ENCODE peak calls at places on chromosome 5, in ten cellular contexts. One of them, this sample, is unnamed.

GRCh38 chr5:1923341-1923740 is 40.6 kb upstream of the IRX4 start:
- DNase-seq in neural progenitor cell: no peak
- DNase-seq in endothelial cell of umbilical vein: no peak
- DNase-seq in esophagus squamous epithelium: no peak
- DNase-seq in breast epithelium: no peak
- DNase-seq in mammary epithelial cell: no peak
- DNase-seq in adrenal gland: no peak
- DNase-seq in tibial artery: no peak
- DNase-seq in pancreas: no peak
- DNase-seq in A673: no peak
- DNase-seq in this sample: no peak

GRCh38 chr5:52892242-52892878 is 96.8 kb upstream of the ITGA2 start:
- DNase-seq in neural progenitor cell: no peak
- DNase-seq in pancreas: no peak
- DNase-seq in breast epithelium: no peak
- DNase-seq in adrenal gland: no peak
- DNase-seq in esophagus squamous epithelium: no peak
- DNase-seq in A673: no peak
- DNase-seq in mammary epithelial cell: no peak
- DNase-seq in endothelial cell of umbilical vein: no peak
- DNase-seq in tibial artery: no peak
- DNase-seq in this sample: no peak

GRCh38 chr5:116536279-116537161 is 38.1 kb downstream of the SEMA6A start:
- DNase-seq in adrenal gland: no peak
- DNase-seq in endothelial cell of umbilical vein: no peak
- DNase-seq in esophagus squamous epithelium: no peak
- DNase-seq in A673: no peak
- DNase-seq in mammary epithelial cell: no peak
- DNase-seq in neural progenitor cell: peak; percentile 59
- DNase-seq in tibial artery: no peak
- DNase-seq in breast epithelium: no peak
- DNase-seq in pancreas: no peak
- DNase-seq in this sample: no peak

GRCh38 chr5:4511996-4512656 is 628.0 kb upstream of the ADAMTS16 start:
- DNase-seq in A673: no peak
- DNase-seq in mammary epithelial cell: peak; percentile 65
- DNase-seq in pancreas: peak; percentile 75
- DNase-seq in endothelial cell of umbilical vein: no peak
- DNase-seq in neural progenitor cell: peak; percentile 71
- DNase-seq in breast epithelium: peak; percentile 72
- DNase-seq in esophagus squamous epithelium: no peak
- DNase-seq in adrenal gland: no peak
- DNase-seq in tibial artery: no peak
- DNase-seq in this sample: peak; percentile 28

GRCh38 chr5:115452791-115453190 is 91.8 kb downstream of the FEM1C start:
- DNase-seq in breast epithelium: no peak
- DNase-seq in endothelial cell of umbilical vein: no peak
- DNase-seq in pancreas: no peak
- DNase-seq in adrenal gland: no peak
- DNase-seq in A673: no peak
- DNase-seq in mammary epithelial cell: no peak
- DNase-seq in esophagus squamous epithelium: no peak
- DNase-seq in neural progenitor cell: no peak
- DNase-seq in tibial artery: no peak
- DNase-seq in this sample: no peak

GRCh38 chr5:18321516-18321915 is 687.3 kb downstream of the TAF11L14 start:
- DNase-seq in esophagus squamous epithelium: no peak
- DNase-seq in tibial artery: no peak
- DNase-seq in pancreas: no peak
- DNase-seq in A673: no peak
- DNase-seq in adrenal gland: no peak
- DNase-seq in neural progenitor cell: no peak
- DNase-seq in mammary epithelial cell: no peak
- DNase-seq in endothelial cell of umbilical vein: no peak
- DNase-seq in breast epithelium: no peak
- DNase-seq in this sample: no peak

GRCh38 chr5:96963267-96963666 is 27.4 kb downstream of the LNPEP start:
- DNase-seq in endothelial cell of umbilical vein: peak; percentile 84
- DNase-seq in pancreas: no peak
- DNase-seq in adrenal gland: peak; percentile 70
- DNase-seq in breast epithelium: no peak
- DNase-seq in neural progenitor cell: no peak
- DNase-seq in esophagus squamous epithelium: no peak
- DNase-seq in mammary epithelial cell: no peak
- DNase-seq in tibial artery: peak; percentile 74
- DNase-seq in A673: peak; percentile 84
- DNase-seq in this sample: peak; percentile 60

GRCh38 chr5:159017787-159018186 is 81.9 kb downstream of the EBF1 start:
- DNase-seq in endothelial cell of umbilical vein: peak; percentile 72
- DNase-seq in esophagus squamous epithelium: no peak
- DNase-seq in adrenal gland: peak; percentile 46
- DNase-seq in neural progenitor cell: no peak
- DNase-seq in A673: peak; percentile 87
- DNase-seq in pancreas: no peak
- DNase-seq in breast epithelium: no peak
- DNase-seq in tibial artery: peak; percentile 43
- DNase-seq in mammary epithelial cell: peak; percentile 26
- DNase-seq in this sample: peak; percentile 78

GRCh38 chr5:173667702-173668101 is 51.3 kb upstream of the BOD1 start:
- DNase-seq in breast epithelium: no peak
- DNase-seq in tibial artery: no peak
- DNase-seq in neural progenitor cell: no peak
- DNase-seq in A673: no peak
- DNase-seq in pancreas: no peak
- DNase-seq in esophagus squamous epithelium: no peak
- DNase-seq in endothelial cell of umbilical vein: no peak
- DNase-seq in mammary epithelial cell: no peak
- DNase-seq in adrenal gland: no peak
- DNase-seq in this sample: no peak

GRCh38 chr5:39716532-39716971 is 291.8 kb upstream of the DAB2 start:
- DNase-seq in pancreas: no peak
- DNase-seq in neural progenitor cell: peak; percentile 76
- DNase-seq in endothelial cell of umbilical vein: peak; percentile 68
- DNase-seq in A673: peak; percentile 57
- DNase-seq in tibial artery: peak; percentile 24
- DNase-seq in esophagus squamous epithelium: no peak
- DNase-seq in breast epithelium: peak; percentile 54
- DNase-seq in mammary epithelial cell: peak; percentile 31
- DNase-seq in adrenal gland: peak; percentile 16
- DNase-seq in this sample: peak; percentile 29

GRCh38 chr5:153099328-153099727 is 391.1 kb upstream of the GRIA1 start:
- DNase-seq in neural progenitor cell: peak; percentile 7
- DNase-seq in pancreas: no peak
- DNase-seq in adrenal gland: no peak
- DNase-seq in endothelial cell of umbilical vein: no peak
- DNase-seq in tibial artery: no peak
- DNase-seq in esophagus squamous epithelium: no peak
- DNase-seq in mammary epithelial cell: no peak
- DNase-seq in A673: peak; percentile 7
- DNase-seq in breast epithelium: no peak
- DNase-seq in this sample: no peak

GRCh38 chr5:77947051-77947428 is 170.9 kb upstream of the TBCA start:
- DNase-seq in pancreas: no peak
- DNase-seq in adrenal gland: no peak
- DNase-seq in tibial artery: no peak
- DNase-seq in endothelial cell of umbilical vein: no peak
- DNase-seq in A673: no peak
- DNase-seq in neural progenitor cell: no peak
- DNase-seq in esophagus squamous epithelium: no peak
- DNase-seq in mammary epithelial cell: no peak
- DNase-seq in breast epithelium: no peak
- DNase-seq in this sample: no peak

GRCh38 chr5:20088361-20088760 is 100.4 kb upstream of the CDH18 start:
- DNase-seq in adrenal gland: no peak
- DNase-seq in endothelial cell of umbilical vein: no peak
- DNase-seq in breast epithelium: no peak
- DNase-seq in esophagus squamous epithelium: no peak
- DNase-seq in mammary epithelial cell: no peak
- DNase-seq in neural progenitor cell: no peak
- DNase-seq in pancreas: no peak
- DNase-seq in A673: no peak
- DNase-seq in tibial artery: no peak
- DNase-seq in this sample: no peak

GRCh38 chr5:18270635-18271338 is 636.5 kb downstream of the TAF11L14 start:
- DNase-seq in endothelial cell of umbilical vein: no peak
- DNase-seq in neural progenitor cell: no peak
- DNase-seq in A673: peak; percentile 6
- DNase-seq in tibial artery: no peak
- DNase-seq in adrenal gland: no peak
- DNase-seq in esophagus squamous epithelium: no peak
- DNase-seq in mammary epithelial cell: peak; percentile 76
- DNase-seq in pancreas: no peak
- DNase-seq in breast epithelium: no peak
- DNase-seq in this sample: no peak

GRCh38 chr5:108747111-108748009 is at the start of gene FER:
- DNase-seq in A673: peak; percentile 23
- DNase-seq in mammary epithelial cell: peak; percentile 94
- DNase-seq in neural progenitor cell: peak; percentile 18
- DNase-seq in tibial artery: peak; percentile 26
- DNase-seq in esophagus squamous epithelium: no peak
- DNase-seq in pancreas: no peak
- DNase-seq in breast epithelium: no peak
- DNase-seq in adrenal gland: peak; percentile 45
- DNase-seq in endothelial cell of umbilical vein: peak; percentile 73
- DNase-seq in this sample: no peak

GRCh38 chr5:154221371-154221896 is 30.9 kb downstream of the GALNT10 start:
- DNase-seq in tibial artery: peak; percentile 42
- DNase-seq in esophagus squamous epithelium: no peak
- DNase-seq in A673: peak; percentile 36
- DNase-seq in pancreas: no peak
- DNase-seq in endothelial cell of umbilical vein: peak; percentile 58
- DNase-seq in mammary epithelial cell: peak; percentile 88
- DNase-seq in breast epithelium: no peak
- DNase-seq in neural progenitor cell: peak; percentile 39
- DNase-seq in adrenal gland: peak; percentile 38
- DNase-seq in this sample: no peak

GRCh38 chr5:144522698-144523097 is 352.0 kb downstream of the KCTD16 start:
- DNase-seq in neural progenitor cell: no peak
- DNase-seq in breast epithelium: no peak
- DNase-seq in pancreas: no peak
- DNase-seq in adrenal gland: no peak
- DNase-seq in esophagus squamous epithelium: no peak
- DNase-seq in endothelial cell of umbilical vein: no peak
- DNase-seq in tibial artery: no peak
- DNase-seq in A673: no peak
- DNase-seq in mammary epithelial cell: no peak
- DNase-seq in this sample: no peak

GRCh38 chr5:68962632-68963484 is 131.0 kb upstream of the SLC30A5 start:
- DNase-seq in adrenal gland: peak; percentile 66
- DNase-seq in mammary epithelial cell: peak; percentile 48
- DNase-seq in endothelial cell of umbilical vein: peak; percentile 60
- DNase-seq in pancreas: peak; percentile 65
- DNase-seq in esophagus squamous epithelium: no peak
- DNase-seq in breast epithelium: peak; percentile 62
- DNase-seq in neural progenitor cell: peak; percentile 78
- DNase-seq in A673: peak; percentile 71
- DNase-seq in tibial artery: peak; percentile 71
- DNase-seq in this sample: peak; percentile 79

GRCh38 chr5:144549580-144549979 is 378.9 kb downstream of the KCTD16 start:
- DNase-seq in endothelial cell of umbilical vein: no peak
- DNase-seq in neural progenitor cell: no peak
- DNase-seq in adrenal gland: no peak
- DNase-seq in mammary epithelial cell: no peak
- DNase-seq in breast epithelium: no peak
- DNase-seq in A673: peak; percentile 4
- DNase-seq in pancreas: no peak
- DNase-seq in esophagus squamous epithelium: no peak
- DNase-seq in tibial artery: peak; percentile 33
- DNase-seq in this sample: no peak

GRCh38 chr5:34452170-34452828 is 203.8 kb upstream of the RAI14 start:
- DNase-seq in breast epithelium: no peak
- DNase-seq in neural progenitor cell: peak; percentile 64
- DNase-seq in adrenal gland: no peak
- DNase-seq in A673: peak; percentile 51
- DNase-seq in pancreas: no peak
- DNase-seq in tibial artery: no peak
- DNase-seq in esophagus squamous epithelium: no peak
- DNase-seq in endothelial cell of umbilical vein: peak; percentile 9
- DNase-seq in mammary epithelial cell: peak; percentile 22
- DNase-seq in this sample: no peak
- TF ChIP-seq CTCF in breast epithelium: peak; percentile 49
- TF ChIP-seq CTCF in neural progenitor cell: peak; percentile 81
- TF ChIP-seq CTCF in adrenal gland: no peak
- TF ChIP-seq CTCF in A673: peak; percentile 53
- TF ChIP-seq CTCF in pancreas: no peak
- TF ChIP-seq CTCF in tibial artery: no peak
- TF ChIP-seq CTCF in esophagus squamous epithelium: peak; percentile 40
- TF ChIP-seq CTCF in endothelial cell of umbilical vein: no peak
- TF ChIP-seq CTCF in mammary epithelial cell: peak; percentile 34
- TF ChIP-seq CTCF in this sample: peak; percentile 58

GRCh38 chr5:8470489-8470888 is 601.5 kb downstream of the MTRR start:
- DNase-seq in neural progenitor cell: no peak
- DNase-seq in pancreas: no peak
- DNase-seq in breast epithelium: no peak
- DNase-seq in A673: no peak
- DNase-seq in adrenal gland: no peak
- DNase-seq in endothelial cell of umbilical vein: no peak
- DNase-seq in mammary epithelial cell: no peak
- DNase-seq in esophagus squamous epithelium: no peak
- DNase-seq in tibial artery: no peak
- DNase-seq in this sample: no peak
- H3K9me3 ChIP-seq in neural progenitor cell: peaks cover 11% of the 10 kb centered on the region
- H3K9me3 ChIP-seq in pancreas: no peaks in the 10 kb centered on the region
- H3K9me3 ChIP-seq in breast epithelium: peaks cover 15% of the 10 kb centered on the region
- H3K9me3 ChIP-seq in A673: peaks cover 65% of the 10 kb centered on the region
- H3K9me3 ChIP-seq in adrenal gland: no peaks in the 10 kb centered on the region
- H3K9me3 ChIP-seq in endothelial cell of umbilical vein: peaks cover 2% of the 10 kb centered on the region
- H3K9me3 ChIP-seq in mammary epithelial cell: peaks cover 13% of the 10 kb centered on the region
- H3K9me3 ChIP-seq in esophagus squamous epithelium: no peaks in the 10 kb centered on the region
- H3K9me3 ChIP-seq in tibial artery: no peaks in the 10 kb centered on the region
- H3K9me3 ChIP-seq in this sample: peaks cover 8% of the 10 kb centered on the region

GRCh38 chr5:23330726-23331125 is 176.7 kb upstream of the PRDM9 start:
- DNase-seq in endothelial cell of umbilical vein: no peak
- DNase-seq in A673: no peak
- DNase-seq in esophagus squamous epithelium: no peak
- DNase-seq in adrenal gland: no peak
- DNase-seq in pancreas: no peak
- DNase-seq in neural progenitor cell: no peak
- DNase-seq in mammary epithelial cell: peak; percentile 56
- DNase-seq in tibial artery: no peak
- DNase-seq in breast epithelium: no peak
- DNase-seq in this sample: no peak
- TF ChIP-seq CTCF in endothelial cell of umbilical vein: no peak
- TF ChIP-seq CTCF in A673: no peak
- TF ChIP-seq CTCF in esophagus squamous epithelium: no peak
- TF ChIP-seq CTCF in adrenal gland: no peak
- TF ChIP-seq CTCF in pancreas: no peak
- TF ChIP-seq CTCF in neural progenitor cell: no peak
- TF ChIP-seq CTCF in mammary epithelial cell: no peak
- TF ChIP-seq CTCF in tibial artery: no peak
- TF ChIP-seq CTCF in breast epithelium: no peak
- TF ChIP-seq CTCF in this sample: no peak

DNA sequence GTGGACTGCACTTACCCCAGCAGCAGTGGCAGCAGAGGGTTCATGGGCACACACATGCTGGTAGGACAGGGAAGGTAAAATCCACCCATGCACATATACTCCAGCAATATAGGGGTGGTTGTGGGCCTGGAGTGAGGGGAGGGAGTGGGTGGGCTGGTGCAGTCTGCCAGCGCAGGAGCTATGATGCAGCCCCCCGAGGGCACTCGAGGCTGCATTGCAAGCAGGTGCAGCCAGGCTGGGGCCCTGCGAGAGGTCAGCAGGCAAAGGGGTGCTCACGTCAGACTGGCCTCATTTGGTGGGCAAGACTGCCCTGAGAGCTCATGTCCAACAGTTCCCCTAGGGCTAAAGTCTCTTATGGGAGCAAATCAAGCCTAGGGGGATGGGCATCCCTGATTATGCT is 32.4 kb upstream of the PCDHA1 start:
- DNase-seq in breast epithelium: no peak
- DNase-seq in mammary epithelial cell: no peak
- DNase-seq in A673: no peak
- DNase-seq in endothelial cell of umbilical vein: no peak
- DNase-seq in tibial artery: no peak
- DNase-seq in adrenal gland: no peak
- DNase-seq in neural progenitor cell: no peak
- DNase-seq in esophagus squamous epithelium: no peak
- DNase-seq in pancreas: no peak
- DNase-seq in this sample: no peak
- H3K9me3 ChIP-seq in breast epithelium: peaks cover 98% of the 10 kb centered on the region
- H3K9me3 ChIP-seq in mammary epithelial cell: peaks cover 12% of the 10 kb centered on the region
- H3K9me3 ChIP-seq in A673: peaks cover 41% of the 10 kb centered on the region
- H3K9me3 ChIP-seq in endothelial cell of umbilical vein: no peaks in the 10 kb centered on the region
- H3K9me3 ChIP-seq in tibial artery: no peaks in the 10 kb centered on the region
- H3K9me3 ChIP-seq in adrenal gland: peaks cover 4% of the 10 kb centered on the region
- H3K9me3 ChIP-seq in neural progenitor cell: peaks cover 16% of the 10 kb centered on the region
- H3K9me3 ChIP-seq in esophagus squamous epithelium: no peaks in the 10 kb centered on the region
- H3K9me3 ChIP-seq in pancreas: no peaks in the 10 kb centered on the region
- H3K9me3 ChIP-seq in this sample: peaks cover 5% of the 10 kb centered on the region

This sample was measured in BE2C.